ENCODE peak calls at places on chromosomes 12 and 14, in six cellular contexts. P, M, F, R, C and U are unnamed samples.

GRCh38 chr12:33669349-33669748 is 229.7 kb upstream of the SYT10 start:
- DNase-seq in P (no peak), R (no peak), C (no peak), F (no peak), M (no peak), U (no peak)

GRCh38 chr12:104292872-104293794 is 10.4 kb upstream of the EID3 start:
- DNase-seq in P (no peak), F (no peak), M (no peak), R (no peak), C (no peak), U (peak; percentile 48)

GRCh38 chr14:47626151-47627035 is 49.0 kb downstream of the MDGA2 start:
- DNase-seq in M (no peak), R (no peak), P (no peak), F (no peak), C (no peak), U (no peak)

GRCh38 chr12:89824822-89825221 is 116.2 kb upstream of the ATP2B1 start:
- DNase-seq in R (no peak), C (no peak), F (no peak), M (no peak), P (no peak), U (no peak)

GRCh38 chr14:68703093-68703492 is 89.8 kb downstream of the ZFP36L1 start:
- DNase-seq in R (no peak), C (no peak), F (no peak), M (no peak), P (no peak), U (no peak)

GRCh38 chr14:88727057-88727456 is 65.7 kb downstream of the EML5 start:
- DNase-seq in C (no peak), M (no peak), P (no peak), F (no peak), R (no peak), U (no peak)

GRCh38 chr12:68140576-68140975 is 19.0 kb downstream of the IFNG start:
- DNase-seq in C (no peak), R (no peak), P (no peak), M (no peak), F (no peak), U (no peak)

GRCh38 chr14:100850841-100851585 is 25.1 kb downstream of the MEG3 start:
- DNase-seq in P (no peak), M (no peak), F (peak; percentile 70), R (no peak), C (no peak), U (peak; percentile 19)

GRCh38 chr12:108833355-108833733 is 24.0 kb downstream of the SSH1 start:
- DNase-seq in F (no peak), P (no peak), M (no peak), R (no peak), C (peak; percentile 56), U (peak; percentile 79)

GRCh38 chr14:96086032-96086431 is 46.9 kb downstream of the C14orf132 start:
- DNase-seq in M (no peak), C (peak; percentile 35), R (peak; percentile 70), F (no peak), P (no peak), U (no peak)

GRCh38 chr14:105931808-105932483 is 405.6 kb downstream of the TMEM121 start:
- DNase-seq in M (no peak), C (no peak), R (no peak), F (no peak), P (no peak), U (no peak)

GRCh38 chr12:56900583-56900982 is 33.6 kb downstream of the SDR9C7 start:
- DNase-seq in P (no peak), R (no peak), C (no peak), M (no peak), F (no peak), U (peak; percentile 27)

GRCh38 chr12:94980577-94980976 is 22.9 kb downstream of the NDUFA12 start:
- DNase-seq in R (peak; percentile 6), P (no peak), C (no peak), F (no peak), M (no peak), U (no peak)

GRCh38 chr12:9872743-9873142 is 3.6 kb upstream of the CLEC2B start:
- DNase-seq in F (no peak), P (no peak), M (no peak), C (no peak), R (no peak), U (no peak)

GRCh38 chr14:35879141-35879648 is 53.1 kb downstream of the BRMS1L start:
- DNase-seq in M (no peak), F (no peak), C (no peak), P (no peak), R (no peak), U (no peak)

GRCh38 chr12:59396519-59396918 is 199.3 kb upstream of the SLC16A7 start:
- DNase-seq in M (no peak), R (no peak), P (no peak), C (no peak), F (no peak), U (peak; percentile 6)

GRCh38 chr14:69038449-69039286 is 59.6 kb upstream of the ACTN1 start:
- DNase-seq in F (no peak), M (no peak), C (no peak), R (peak; percentile 98), P (no peak), U (peak; percentile 12)

GRCh38 chr12:118058881-118059644 is 1.9 kb downstream of the WSB2 start:
- DNase-seq in M (no peak), C (no peak), P (no peak), F (no peak), R (no peak), U (no peak)

GRCh38 chr12:119729871-119730270 is 61.9 kb downstream of the PRKAB1 start:
- DNase-seq in F (no peak), C (no peak), P (no peak), M (no peak), R (no peak), U (no peak)

GRCh38 chr14:28119849-28120248 is 646.7 kb upstream of the FOXG1 start:
- DNase-seq in M (no peak), P (no peak), R (no peak), F (no peak), C (no peak), U (no peak)

GRCh38 chr12:96354326-96354725 is 45.9 kb downstream of the CDK17 start:
- DNase-seq in P (no peak), R (peak; percentile 3), M (no peak), C (no peak), F (no peak), U (no peak)

GRCh38 chr12:77814361-77814760 is 16.3 kb upstream of the NAV3 start:
- DNase-seq in R (no peak), C (no peak), M (no peak), F (no peak), P (no peak), U (no peak)